ENCODE peak calls at places on chromosomes 16 and 17, in four cellular contexts. T, P, X and G are unnamed samples.

GRCh38 chr17:17782425-17783120 is 54.2 kb downstream of the SREBF1 start:
- DNase-seq in P (peak), X (no peak), T (peak), G (no peak)

GRCh38 chr17:47311420-47311819 is 12.3 kb upstream of the EFCAB13 start:
- DNase-seq in T (no peak), P (no peak), X (no peak), G (no peak)

GRCh38 chr17:79985361-79985760 is 50.3 kb downstream of the TBC1D16 start:
- DNase-seq in X (no peak), P (no peak), T (no peak), G (no peak)

GRCh38 chr17:16942141-16943031 is 29.5 kb downstream of the TNFRSF13B start:
- DNase-seq in X (no peak), T (no peak), P (peak), G (no peak)

GRCh38 chr17:15185625-15185991 is 79.5 kb downstream of the PMP22 start:
- DNase-seq in P (peak), T (no peak), X (no peak), G (no peak)

GRCh38 chr17:29560306-29560705 is 6.5 kb downstream of the ABHD15 start:
- DNase-seq in T (no peak), X (no peak), P (no peak), G (no peak)

GRCh38 chr16:23595246-23595950 is 718 bp downstream of the NDUFAB1 start:
- DNase-seq in X (no peak), P (no peak), T (no peak), G (no peak)

GRCh38 chr16:27204232-27204915 is 1.0 kb downstream of the KDM8 start:
- DNase-seq in X (no peak), P (no peak), T (no peak), G (no peak)

GRCh38 chr16:10990378-10990777 is 46.0 kb downstream of the CLEC16A start:
- DNase-seq in T (no peak), X (no peak), P (no peak), G (no peak)

GRCh38 chr17:42135664-42136653 is 13.4 kb downstream of the HSPB9 start:
- DNase-seq in X (no peak), T (peak), P (peak), G (no peak)

GRCh38 chr17:15651583-15652110 is 32.1 kb upstream of the FBXW10B start:
- DNase-seq in T (peak), X (peak), P (peak), G (peak)

GRCh38 chr17:8681175-8681949 is 50.8 kb upstream of the MYH10 start:
- DNase-seq in X (no peak), T (no peak), P (peak), G (no peak)

GRCh38 chr17:66400698-66401097 is 98.3 kb downstream of the PRKCA start:
- DNase-seq in X (no peak), T (no peak), P (no peak), G (no peak)

GRCh38 chr17:4980644-4981216 is 6.7 kb downstream of the CAMTA2 start:
- DNase-seq in T (peak), P (peak), X (no peak), G (no peak)

GRCh38 chr17:62965149-62965648 is 836 bp upstream of the TANC2 start:
- DNase-seq in T (no peak), X (no peak), P (peak), G (no peak)

GRCh38 chr17:42125565-42125964 is 3.0 kb downstream of the HSPB9 start:
- DNase-seq in T (no peak), P (no peak), X (no peak), G (no peak)

GRCh38 chr17:80916246-80916645 is 75.4 kb upstream of the CHMP6 start:
- DNase-seq in P (no peak), T (no peak), X (no peak), G (no peak)

GRCh38 chr17:58340623-58340876 is 11.5 kb downstream of the SUPT4H1 start:
- DNase-seq in T (no peak), X (no peak), P (no peak), G (no peak)

GRCh38 chr17:59848385-59848668 is 44.4 kb downstream of the TUBD1 start:
- DNase-seq in X (no peak), T (no peak), P (no peak), G (no peak)

GRCh38 chr16:87705780-87706277 is 60.0 kb downstream of the KLHDC4 start:
- DNase-seq in T (no peak), X (no peak), P (no peak), G (no peak)

GRCh38 chr17:78589885-78590284 is 12.7 kb upstream of the DNAH17 start:
- DNase-seq in T (no peak), X (no peak), P (no peak), G (no peak)

GRCh38 chr17:68511671-68512246 is 471 bp upstream of the PRKAR1A start:
- DNase-seq in X (no peak), T (peak), P (peak), G (no peak)

GRCh38 chr17:75853410-75853809 is 1.7 kb downstream of the WBP2 start:
- DNase-seq in T (no peak), X (no peak), P (peak), G (no peak)

GRCh38 chr16:9280067-9280466 is 188.6 kb downstream of the HAPSTR1 start:
- DNase-seq in X (no peak), P (no peak), T (no peak), G (no peak)

GRCh38 chr16:86905302-86905701 is 327.0 kb downstream of the FOXL1 start:
- DNase-seq in P (no peak), T (no peak), X (no peak), G (no peak)

GRCh38 chr16:50539822-50540710 is 8.1 kb upstream of the NKD1 start:
- DNase-seq in P (no peak), T (peak), X (no peak), G (no peak)

GRCh38 chr17:9538626-9539025 is 37.0 kb downstream of the STX8 start:
- DNase-seq in X (no peak), T (no peak), P (no peak), G (no peak)

GRCh38 chr17:48612854-48613691 is 2.0 kb downstream of the HOXB8 start:
- DNase-seq in X (no peak), P (peak), T (peak), G (no peak)

GRCh38 chr17:1629647-1630310 is 1.1 kb upstream of the SLC43A2 start:
- DNase-seq in P (no peak), X (no peak), T (peak), G (no peak)

GRCh38 chr16:66810391-66810790 is 9.0 kb upstream of the TERB1 start:
- DNase-seq in X (no peak), T (no peak), P (no peak), G (no peak)

GRCh38 chr16:70681382-70682238 is 4.2 kb downstream of the MTSS2 start:
- DNase-seq in X (no peak), T (no peak), P (no peak), G (no peak)

GRCh38 chr16:87844374-87844733 is 25.0 kb downstream of the SLC7A5 start:
- DNase-seq in X (no peak), T (no peak), P (peak), G (no peak)

GRCh38 chr16:56677474-56677873 is 4.8 kb upstream of the MT1X start:
- DNase-seq in X (no peak), T (no peak), P (no peak), G (no peak)

GRCh38 chr17:48426019-48426418 is 4.0 kb downstream of the SKAP1 start:
- DNase-seq in X (no peak), T (no peak), P (no peak), G (no peak)

GRCh38 chr17:6712058-6712853 is 913 bp downstream of the SLC13A5 start:
- DNase-seq in P (peak), X (no peak), T (peak), G (peak)

GRCh38 chr17:66538776-66539175 is 236.4 kb downstream of the PRKCA start:
- DNase-seq in P (no peak), X (no peak), T (no peak), G (no peak)

GRCh38 chr17:67779098-67779672 is 46.1 kb upstream of the BPTF start:
- DNase-seq in T (peak), P (peak), X (no peak), G (no peak)

GRCh38 chr17:4583796-4584124 is 569 bp upstream of the SMTNL2 start:
- DNase-seq in X (no peak), T (peak), P (no peak), G (no peak)

GRCh38 chr17:44558349-44559287 is 1.3 kb downstream of the FZD2 start:
- DNase-seq in P (peak), X (no peak), T (peak), G (no peak)
- H2AFZ ChIP-seq in P (no peak), X (no peak), T (no peak), G (no peak)

GRCh38 chr16:79926451-79927205 is 326.1 kb upstream of the MAF start:
- DNase-seq in X (no peak), T (no peak), P (no peak), G (no peak)

GRCh38 chr16:79923431-79923830 is 322.9 kb upstream of the MAF start:
- DNase-seq in T (no peak), X (no peak), P (no peak), G (no peak)

GRCh38 chr16:79918916-79919315 is 318.4 kb upstream of the MAF start:
- DNase-seq in X (no peak), P (no peak), T (no peak), G (no peak)

GRCh38 chr16:79915264-79916160 is 315.0 kb upstream of the MAF start:
- DNase-seq in X (no peak), P (no peak), T (no peak), G (no peak)

DNA sequence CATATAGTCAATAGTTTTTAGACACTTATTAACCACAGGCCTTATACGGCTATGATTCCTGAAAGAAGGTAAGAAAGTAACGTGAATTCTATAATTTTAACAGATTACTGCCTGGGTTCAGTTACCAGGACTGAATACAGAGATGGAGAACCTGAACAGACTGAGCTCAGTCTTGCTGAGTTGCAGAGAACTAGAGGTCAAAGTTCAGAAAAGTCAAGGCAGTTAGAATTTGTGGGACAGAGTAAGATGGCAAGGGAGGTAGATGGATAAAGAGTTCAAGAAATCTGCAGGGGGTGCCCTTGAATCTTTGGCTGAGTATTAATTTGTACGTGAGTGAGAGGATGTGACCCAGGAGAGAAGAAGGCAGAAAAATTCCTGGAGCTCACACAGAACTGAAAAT is 320.1 kb upstream of the MAF start:
- DNase-seq in P (no peak), T (no peak), X (no peak), G (no peak)
- H2AFZ ChIP-seq in P (no peak), T (no peak), X (no peak), G (no peak)

GRCh38 chr16:75219838-75220237 is 1.1 kb downstream of the CTRB1 start:
- DNase-seq in X (no peak), T (no peak), P (no peak), G (no peak)
- H2AFZ ChIP-seq in X (no peak), T (no peak), P (no peak), G (no peak)

DNA sequence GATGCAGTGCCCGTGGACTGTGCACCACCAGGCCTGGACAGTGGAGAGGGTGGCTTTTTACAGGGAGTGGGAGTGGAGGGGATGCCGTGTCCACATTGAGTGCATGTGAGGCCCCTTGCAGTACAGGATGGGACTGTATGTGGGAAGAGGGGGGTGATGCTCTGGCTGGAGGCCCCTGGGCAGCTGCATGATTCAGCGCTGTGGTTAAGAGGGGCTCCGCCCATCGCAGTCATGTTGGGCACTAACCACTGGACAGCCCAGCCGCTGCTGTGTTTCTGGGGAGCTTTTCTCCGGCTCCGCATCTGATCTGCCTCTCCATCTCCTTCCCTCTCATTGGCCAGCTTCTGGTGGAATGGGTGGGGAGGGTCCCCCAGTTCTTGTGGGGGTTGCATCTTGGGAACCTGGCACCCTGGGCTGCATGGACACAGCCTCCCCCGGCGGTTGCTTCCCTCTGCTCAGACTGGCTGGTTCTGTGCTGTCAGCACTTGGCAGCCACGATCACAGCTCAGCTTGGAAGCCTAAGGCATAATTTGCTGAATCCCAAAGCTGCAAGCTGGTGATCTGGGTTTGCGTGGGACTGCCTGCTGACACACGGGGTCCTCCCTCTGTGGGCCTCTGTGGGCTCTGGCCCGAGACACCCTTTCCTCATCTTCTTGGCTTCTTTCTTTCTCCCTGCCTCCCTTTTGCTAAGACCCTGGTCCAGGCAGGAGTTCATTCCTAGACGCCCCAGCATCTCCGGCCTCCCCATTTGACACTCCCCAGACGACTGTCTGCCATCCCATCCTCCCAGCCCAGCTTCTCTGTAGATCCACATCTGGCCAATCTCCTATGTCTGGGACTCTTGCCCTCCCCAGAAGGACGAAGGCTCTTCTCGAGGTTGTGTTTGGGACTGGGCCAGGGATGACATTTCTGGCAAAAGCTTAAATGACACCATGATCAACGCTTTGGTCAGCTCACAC is 168.3 kb downstream of the SEC14L1 start:
- DNase-seq in X (no peak), P (peak), T (no peak), G (no peak)
- H2AFZ ChIP-seq in X (no peak), P (no peak), T (no peak), G (no peak)

GRCh38 chr17:40113961-40114272 is 7.9 kb upstream of the MSL1 start:
- DNase-seq in X (no peak), T (no peak), P (peak), G (no peak)

GRCh38 chr17:40115101-40115436 is 6.7 kb upstream of the MSL1 start:
- DNase-seq in T (no peak), P (no peak), X (no peak), G (no peak)

GRCh38 chr17:40121886-40122465 is at the start of gene MSL1:
- DNase-seq in T (peak), P (peak), X (no peak), G (no peak)

GRCh38 chr17:40121191-40121885 is 433 bp upstream of the MSL1 start:
- DNase-seq in T (peak), X (no peak), P (peak), G (no peak)

GRCh38 chr17:40118093-40118492 is 3.7 kb upstream of the MSL1 start:
- DNase-seq in X (no peak), P (no peak), T (no peak), G (no peak)
- H2AFZ ChIP-seq in X (no peak), P (no peak), T (no peak), G (no peak)

DNA sequence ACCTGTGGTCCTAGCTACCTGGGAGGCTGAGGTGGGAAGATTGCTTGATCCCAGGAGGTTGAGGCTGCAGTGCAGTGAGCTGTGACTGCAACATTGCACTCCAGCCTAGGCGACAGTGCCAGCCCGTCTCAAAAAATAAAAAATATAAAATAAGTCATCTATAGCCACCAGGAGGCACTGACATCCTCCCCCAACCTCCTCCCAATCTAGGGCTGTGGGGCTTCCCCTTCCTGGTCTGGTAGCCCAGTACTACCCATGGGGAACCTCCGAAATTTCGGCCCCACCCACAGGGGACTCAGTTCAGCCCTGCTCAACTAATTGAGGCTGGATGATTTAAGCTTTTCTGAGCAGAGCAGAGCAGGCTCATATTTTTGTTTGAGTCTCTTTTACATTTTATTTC is 3.2 kb downstream of the ZSCAN10 start:
- DNase-seq in P (no peak), T (no peak), X (no peak), G (no peak)
- H2AFZ ChIP-seq in P (no peak), T (no peak), X (no peak), G (no peak)

GRCh38 chr17:64083093-64083492 is 46.9 kb downstream of the ERN1 start:
- DNase-seq in P (no peak), T (no peak), X (no peak), G (no peak)

GRCh38 chr17:64084086-64084939 is 45.6 kb downstream of the ERN1 start:
- DNase-seq in T (peak), P (peak), X (no peak), G (no peak)

GRCh38 chr17:64080174-64080618 is 49.7 kb downstream of the ERN1 start:
- DNase-seq in T (no peak), X (no peak), P (no peak), G (no peak)

GRCh38 chr17:64083571-64084085 is 46.3 kb downstream of the ERN1 start:
- DNase-seq in X (no peak), T (no peak), P (no peak), G (no peak)

GRCh38 chr17:64081802-64082799 is 47.8 kb downstream of the ERN1 start:
- DNase-seq in T (no peak), P (peak), X (peak), G (no peak)
- H2AFZ ChIP-seq in T (no peak), P (no peak), X (no peak), G (no peak)

DNA sequence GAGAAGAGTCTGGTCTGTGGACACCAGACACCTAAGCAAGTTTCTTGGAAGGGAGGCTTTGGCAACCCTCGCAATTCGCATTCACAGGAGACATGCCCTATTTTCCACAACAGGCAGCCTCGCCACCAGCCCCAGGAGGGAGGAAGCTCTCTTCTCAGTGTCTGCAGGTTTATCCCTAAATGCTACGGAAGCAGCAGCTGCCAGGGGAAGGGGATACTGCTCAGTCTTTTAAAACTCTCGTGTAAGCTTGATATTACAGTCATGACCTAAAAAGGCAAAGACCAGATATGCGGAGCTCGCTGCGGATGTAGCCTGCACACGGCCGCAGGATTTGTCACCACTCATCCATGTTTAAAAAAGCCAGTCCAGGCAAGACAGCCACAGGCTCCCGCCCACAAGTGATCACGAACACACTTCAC is 159.2 kb upstream of the RPH3AL start:
- DNase-seq in T (no peak), X (no peak), P (peak), G (no peak)
- H2AFZ ChIP-seq in T (no peak), X (no peak), P (no peak), G (no peak)

GRCh38 chr16:1474796-1475551 is at the start of gene CLCN7:
- DNase-seq in T (peak), X (no peak), P (peak), G (peak)
- H2AFZ ChIP-seq in T (no peak), X (peak), P (peak), G (peak)